ENCODE peak calls at places on chromosomes 11 and 22, in nine cellular contexts. V is HCT116; L is tibial artery; J is WERI-Rb-1; Q is heart right ventricle; R is uterus; C is neural progenitor cell; O is CD4-positive, CD25-positive, alpha-beta regulatory T cell; K is colonic mucosa. H is an unnamed sample.

GRCh38 chr22:31291716-31292644 is at the start of gene PIK3IP1:
- DNase-seq in V (peak), L (peak), J (peak), Q (peak), R (peak), C (peak), O (peak), K (peak), H (peak)

GRCh38 chr11:108851781-108852180 is 186.9 kb downstream of the DDX10 start:
- DNase-seq in V (no peak), L (no peak), J (no peak), Q (no peak), R (no peak), C (no peak), O (no peak), K (no peak), H (no peak)

GRCh38 chr11:61545341-61545740 is 35.5 kb downstream of the SYT7 start:
- DNase-seq in V (peak), L (no peak), J (no peak), Q (no peak), R (no peak), C (no peak), O (no peak), K (no peak), H (no peak)

GRCh38 chr22:48867891-48868290 is 959.8 kb downstream of the BRD1 start:
- DNase-seq in V (no peak), L (no peak), J (no peak), Q (no peak), R (no peak), C (peak), O (no peak), K (no peak), H (no peak)

GRCh38 chr11:15967166-15967565 is 389.2 kb downstream of the SOX6 start:
- DNase-seq in V (no peak), L (no peak), J (no peak), Q (no peak), R (no peak), C (no peak), O (no peak), K (peak), H (no peak)

GRCh38 chr11:69525516-69526452 is 44.3 kb downstream of the LINC01488 start:
- DNase-seq in V (no peak), L (no peak), J (no peak), Q (no peak), R (no peak), C (no peak), O (no peak), K (no peak), H (no peak)

GRCh38 chr11:93587858-93588581 is 44.8 kb upstream of the SMCO4 start:
- DNase-seq in V (no peak), L (no peak), J (no peak), Q (no peak), R (no peak), C (no peak), O (no peak), K (peak), H (no peak)

GRCh38 chr11:114088836-114089235 is 29.3 kb downstream of the ZBTB16 start:
- DNase-seq in V (no peak), L (no peak), J (no peak), Q (no peak), R (peak), C (no peak), O (no peak), K (no peak), H (no peak)

GRCh38 chr11:20110908-20111669 is 49.2 kb downstream of the DBX1 start:
- DNase-seq in V (peak), L (no peak), J (peak), Q (no peak), R (peak), C (peak), O (peak), K (peak), H (peak)

GRCh38 chr11:76391039-76391438 is 9.9 kb downstream of the GVQW3 start:
- DNase-seq in V (no peak), L (no peak), J (no peak), Q (no peak), R (no peak), C (no peak), O (no peak), K (no peak), H (no peak)

GRCh38 chr11:95897731-95898130 is 26.2 kb downstream of the MTMR2 start:
- DNase-seq in V (no peak), L (no peak), J (no peak), Q (no peak), R (no peak), C (no peak), O (no peak), K (no peak), H (no peak)

GRCh38 chr11:36409152-36409713 is 100.8 kb downstream of the TRAF6 start:
- DNase-seq in V (no peak), L (no peak), J (no peak), Q (no peak), R (no peak), C (no peak), O (no peak), K (no peak), H (no peak)

GRCh38 chr11:78952866-78953265 is 378.2 kb upstream of the NARS2 start:
- DNase-seq in V (no peak), L (no peak), J (no peak), Q (no peak), R (no peak), C (no peak), O (no peak), K (no peak), H (no peak)

DNA sequence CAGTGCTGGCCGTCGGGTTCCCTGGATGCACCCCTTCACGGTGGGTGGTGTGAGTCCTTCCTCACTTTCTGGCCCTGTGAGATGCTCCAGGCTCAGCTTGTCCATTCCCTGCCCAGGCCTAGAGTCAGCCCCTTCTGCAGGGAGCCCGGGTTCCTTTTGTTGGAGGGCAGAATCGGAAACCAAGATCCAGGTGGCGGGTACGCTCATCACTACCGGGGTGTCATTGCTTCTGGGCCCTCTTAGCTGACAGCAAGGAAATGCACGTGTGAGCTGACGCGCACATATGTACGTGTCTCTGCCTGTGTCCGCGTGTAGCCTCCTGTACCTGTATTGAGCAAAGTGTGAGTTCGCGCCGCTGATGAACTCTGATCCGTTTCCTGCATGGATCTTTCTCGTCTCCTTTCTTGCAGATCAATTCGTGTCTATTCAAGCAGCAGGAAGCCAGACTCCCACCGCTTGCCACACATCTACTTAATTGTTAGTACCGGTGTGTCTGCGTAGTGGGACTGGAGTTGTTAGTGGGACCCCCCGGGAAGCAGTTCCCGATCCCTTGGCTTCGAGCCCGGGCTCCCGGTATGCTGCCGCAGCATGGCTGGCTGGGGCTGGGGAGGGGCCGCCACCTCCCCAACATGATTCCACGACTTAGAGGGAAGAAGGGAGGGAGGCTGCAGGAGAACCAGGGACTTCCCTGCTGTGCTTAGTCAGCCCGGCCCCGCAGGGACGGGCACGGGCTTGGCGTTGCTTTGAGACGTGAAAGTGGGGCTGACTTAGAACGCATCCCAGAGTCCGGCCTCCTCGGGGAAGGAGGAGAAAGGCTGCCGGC is 35.9 kb upstream of the GRAMD4 start:
- DNase-seq in V (no peak), L (no peak), J (no peak), Q (no peak), R (no peak), C (peak), O (no peak), K (no peak), H (no peak)
- H3K27ac ChIP-seq in V (no peak), L (no peak), J (no peak), Q (no peak), R (no peak), C (no peak), O (no peak), K (no peak), H (no peak)

DNA sequence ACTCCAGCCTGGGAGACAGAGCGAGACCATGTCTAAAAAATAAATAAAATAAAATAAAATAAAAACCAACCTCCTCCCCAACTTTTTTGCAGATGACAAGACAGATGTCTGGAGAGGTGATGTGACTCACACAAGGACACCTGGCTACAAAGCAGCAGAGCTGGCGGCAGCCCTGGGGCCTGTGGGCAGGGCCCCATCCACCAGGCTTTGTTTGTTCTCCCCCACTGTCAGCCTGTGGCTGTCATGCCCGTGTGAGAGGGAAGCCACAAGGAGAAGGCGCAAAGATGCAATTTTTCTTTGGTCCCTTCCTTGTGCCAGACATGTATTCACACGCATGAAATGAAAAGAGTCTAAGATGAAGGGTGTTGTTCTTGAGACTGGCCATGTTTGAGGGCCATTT is 16.6 kb downstream of the CD59 start:
- DNase-seq in V (no peak), L (no peak), J (no peak), Q (no peak), R (no peak), C (no peak), O (no peak), K (no peak), H (no peak)
- H3K27ac ChIP-seq in V (no peak), L (no peak), J (no peak), Q (no peak), R (no peak), C (no peak), O (no peak), K (no peak), H (no peak)

GRCh38 chr11:72793452-72794367 is at the start of gene STARD10:
- DNase-seq in V (peak), L (peak), J (peak), Q (peak), R (peak), C (peak), O (peak), K (peak), H (peak)
- H3K27ac ChIP-seq in V (peak), L (peak), J (peak), Q (peak), R (peak), C (no peak), O (peak), K (peak), H (no peak)

GRCh38 chr11:57596266-57596885 is 1.1 kb upstream of the SERPING1 start:
- DNase-seq in V (no peak), L (peak), J (no peak), Q (no peak), R (no peak), C (no peak), O (no peak), K (no peak), H (no peak)

GRCh38 chr11:57597461-57597892 is at the start of gene SERPING1:
- DNase-seq in V (no peak), L (peak), J (no peak), Q (peak), R (peak), C (no peak), O (no peak), K (peak), H (no peak)

GRCh38 chr11:57597971-57598830 is 716 bp downstream of the SERPING1 start:
- DNase-seq in V (no peak), L (peak), J (peak), Q (peak), R (peak), C (peak), O (no peak), K (peak), H (peak)

GRCh38 chr11:57599381-57599780 is 1.9 kb downstream of the SERPING1 start:
- DNase-seq in V (no peak), L (no peak), J (no peak), Q (no peak), R (no peak), C (no peak), O (no peak), K (no peak), H (no peak)

DNA sequence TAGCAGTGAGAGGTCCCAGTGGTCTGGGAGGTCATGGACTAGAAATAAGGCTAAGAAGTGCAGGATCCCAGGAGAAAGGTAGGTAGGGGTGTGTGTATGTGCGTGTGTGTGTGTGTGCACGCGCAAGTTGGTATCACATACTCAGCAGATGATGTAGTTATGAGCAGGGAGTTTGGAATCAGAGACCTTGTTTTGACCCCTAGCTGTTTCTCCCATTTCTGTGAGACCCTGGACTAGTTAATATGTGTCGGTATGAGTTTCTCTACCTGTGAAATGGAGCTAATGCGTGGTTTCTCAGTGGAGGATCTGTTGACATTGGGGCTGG is 1.3 kb downstream of the SERPING1 start:
- DNase-seq in V (no peak), L (no peak), J (no peak), Q (no peak), R (peak), C (no peak), O (no peak), K (no peak), H (no peak)
- H3K27ac ChIP-seq in V (no peak), L (peak), J (no peak), Q (no peak), R (peak), C (peak), O (no peak), K (no peak), H (no peak)

GRCh38 chr22:43553451-43554258 is 141.8 kb downstream of the MPPED1 start:
- DNase-seq in V (no peak), L (peak), J (peak), Q (no peak), R (no peak), C (no peak), O (no peak), K (no peak), H (no peak)
- H3K27ac ChIP-seq in V (no peak), L (no peak), J (no peak), Q (no peak), R (no peak), C (no peak), O (no peak), K (no peak), H (no peak)